ENCODE peak calls at places on chromosomes 5 and 9, in five cellular contexts. T is stimulated activated CD8-positive, alpha-beta memory T cell treated with anti-CD3 and anti-CD28 coated beads, Interleukin-4, amount 100 ng/mL, for 24 hours; K is pancreas; I is ascending aorta; M is stimulated activated CD4-positive, alpha-beta T cell treated with anti-CD3 and anti-CD28 coated beads, Interleukin-15, amount 100 ng/mL, for 24 hours. O is an unnamed sample.

GRCh38 chr9:128142596-128142995 is 6.7 kb upstream of the LCN2 start:
- DNase-seq in I (no peak), K (peak; percentile 25), M (no peak), T (no peak), O (no peak)

GRCh38 chr5:80275347-80275746 is 19.5 kb upstream of the SERINC5 start:
- DNase-seq in T (no peak), I (no peak), M (no peak), K (no peak), O (no peak)

GRCh38 chr9:134396825-134397224 is 70.6 kb downstream of the RXRA start:
- DNase-seq in M (peak; percentile 64), K (no peak), T (no peak), I (no peak), O (no peak)

GRCh38 chr9:121326130-121326838 is 43.8 kb downstream of the STOM start:
- DNase-seq in M (no peak), T (no peak), K (peak; percentile 69), I (peak; percentile 92), O (peak; percentile 31)

GRCh38 chr9:109510506-109510905 is 12.4 kb upstream of the PTPN3 start:
- DNase-seq in K (no peak), T (no peak), M (no peak), I (no peak), O (no peak)

GRCh38 chr5:124670672-124671592 is 75.5 kb downstream of the ZNF608 start:
- DNase-seq in I (no peak), K (no peak), M (no peak), T (no peak), O (no peak)

GRCh38 chr5:76269259-76269958 is 133.7 kb upstream of the IQGAP2 start:
- DNase-seq in K (no peak), I (no peak), T (peak; percentile 5), M (peak; percentile 52), O (no peak)

GRCh38 chr5:118447350-118447749 is 541.0 kb downstream of the DTWD2 start:
- DNase-seq in K (no peak), M (no peak), T (no peak), I (no peak), O (no peak)

GRCh38 chr5:165321912-165322311 is 1816.5 kb downstream of the MAT2B start:
- DNase-seq in K (no peak), I (no peak), T (no peak), M (no peak), O (no peak)

GRCh38 chr5:32342656-32343055 is 29.9 kb upstream of the MTMR12 start:
- DNase-seq in T (no peak), M (no peak), I (no peak), K (no peak), O (no peak)

GRCh38 chr5:77266291-77266690 is 55.8 kb downstream of the PDE8B start:
- DNase-seq in K (no peak), M (no peak), I (no peak), T (no peak), O (peak; percentile 61)

GRCh38 chr5:16931334-16932110 is 4.6 kb downstream of the MYO10 start:
- DNase-seq in I (no peak), M (no peak), T (no peak), K (no peak), O (no peak)

GRCh38 chr5:109105631-109106267 is 304.0 kb downstream of the PJA2 start:
- DNase-seq in M (no peak), T (no peak), K (no peak), I (no peak), O (peak; percentile 80)

GRCh38 chr9:88425538-88425950 is 37.3 kb downstream of the SPIN1 start:
- DNase-seq in K (no peak), I (no peak), T (no peak), M (no peak), O (no peak)

GRCh38 chr9:38226491-38226951 is 157.5 kb upstream of the SHB start:
- DNase-seq in I (no peak), K (no peak), T (no peak), M (no peak), O (no peak)

GRCh38 chr5:180313677-180314076 is 21.8 kb upstream of the MAPK9 start:
- DNase-seq in I (no peak), M (peak; percentile 87), T (no peak), K (peak; percentile 85), O (no peak)

GRCh38 chr5:155728857-155729683 is 597.9 kb upstream of the SGCD start:
- DNase-seq in T (no peak), M (no peak), I (no peak), K (peak; percentile 38), O (no peak)

GRCh38 chr5:177477701-177478477 is 4.5 kb upstream of the DBN1 start:
- DNase-seq in M (no peak), K (peak; percentile 29), T (no peak), I (no peak), O (peak; percentile 25)

GRCh38 chr5:36944607-36945225 is 68.1 kb downstream of the NIPBL start:
- DNase-seq in K (no peak), T (no peak), I (no peak), M (no peak), O (no peak)

GRCh38 chr5:90438100-90438499 is 28.5 kb upstream of the CETN3 start:
- DNase-seq in M (no peak), K (no peak), T (no peak), I (no peak), O (no peak)

GRCh38 chr5:83253731-83254130 is 176.4 kb downstream of the XRCC4 start:
- DNase-seq in M (no peak), T (no peak), K (no peak), I (no peak), O (no peak)

GRCh38 chr5:35813456-35813855 is 43.2 kb upstream of the IL7R start:
- DNase-seq in T (no peak), M (no peak), I (no peak), K (no peak), O (no peak)

GRCh38 chr5:171450423-171451246 is 31.2 kb downstream of the FGF18 start:
- DNase-seq in K (no peak), T (peak; percentile 5), M (peak; percentile 62), I (peak; percentile 20), O (peak; percentile 60)

GRCh38 chr9:89614319-89614892 is 9.6 kb downstream of the GADD45G start:
- DNase-seq in T (no peak), K (no peak), I (no peak), M (no peak), O (no peak)

GRCh38 chr5:137361275-137361674 is 137.9 kb downstream of the SPOCK1 start:
- DNase-seq in T (no peak), K (no peak), I (no peak), M (no peak), O (no peak)

GRCh38 chr5:174309131-174309845 is 263.8 kb downstream of the NSG2 start:
- DNase-seq in I (no peak), M (no peak), K (no peak), T (no peak), O (no peak)

GRCh38 chr5:116699348-116699747 is 124.7 kb upstream of the SEMA6A start:
- DNase-seq in M (no peak), I (no peak), T (no peak), K (no peak), O (no peak)

GRCh38 chr9:128828267-128828666 is 1.3 kb downstream of the SPOUT1 start:
- DNase-seq in M (no peak), I (no peak), K (no peak), T (no peak), O (no peak)

GRCh38 chr9:129888809-129889460 is 53.7 kb downstream of the USP20 start:
- DNase-seq in T (no peak), I (no peak), K (no peak), M (peak; percentile 48), O (no peak)

GRCh38 chr9:137114613-137115393 is at the start of gene DPP7:
- DNase-seq in T (peak; percentile 73), I (no peak), K (peak; percentile 91), M (peak; percentile 88), O (no peak)

GRCh38 chr5:172086312-172086975 is 80.0 kb upstream of the FBXW11 start:
- DNase-seq in I (no peak), M (no peak), K (no peak), T (no peak), O (no peak)

GRCh38 chr5:123163225-123163876 is 74.3 kb downstream of the PRDM6 start:
- DNase-seq in K (no peak), T (no peak), M (no peak), I (no peak), O (no peak)

GRCh38 chr5:82163459-82164108 is 114.6 kb downstream of the RPS23 start:
- DNase-seq in M (no peak), K (no peak), T (no peak), I (no peak), O (no peak)

GRCh38 chr5:169006206-169006605 is 294.7 kb downstream of the SLIT3 start:
- DNase-seq in K (no peak), I (no peak), T (no peak), M (no peak), O (no peak)

GRCh38 chr5:54624671-54625583 is 107.4 kb downstream of the SNX18 start:
- DNase-seq in M (no peak), I (no peak), K (no peak), T (no peak), O (no peak)

GRCh38 chr5:57370376-57370775 is 112.2 kb downstream of the ACTBL2 start:
- DNase-seq in K (no peak), M (no peak), I (no peak), T (no peak), O (no peak)

O was measured in brain microvascular endothelial cell.